ENCODE peak calls at places on chromosomes 1 and 21, in ten cellular contexts. Z, W, K, E, U, C, G, X, O and N are unnamed samples.

GRCh38 chr21:29265690-29266479 is 32.8 kb upstream of the BACH1 start:
- DNase-seq in O (no peak), C (no peak), K (no peak), Z (no peak), E (no peak), U (no peak), X (no peak), W (no peak), G (peak; percentile 22), N (no peak)

GRCh38 chr1:2523891-2524609 is 2.3 kb downstream of the PANK4 start:
- DNase-seq in Z (no peak), X (no peak), E (no peak), C (peak; percentile 85), U (no peak), G (no peak), K (no peak), W (no peak), O (no peak), N (no peak)

GRCh38 chr1:65813956-65814355 is 21.3 kb downstream of the PDE4B start:
- DNase-seq in W (no peak), K (no peak), X (no peak), Z (no peak), O (no peak), G (no peak), C (no peak), E (no peak), U (no peak), N (no peak)

GRCh38 chr1:213956295-213956770 is 31.4 kb upstream of the PROX1 start:
- DNase-seq in E (no peak), W (no peak), G (no peak), O (no peak), C (no peak), Z (no peak), X (no peak), U (no peak), K (no peak), N (no peak)

GRCh38 chr1:53047737-53048344 is 14.2 kb upstream of the PODN start:
- DNase-seq in X (peak; percentile 30), K (no peak), E (no peak), W (no peak), G (peak; percentile 90), U (no peak), Z (peak; percentile 52), O (no peak), C (no peak), N (peak; percentile 86)

GRCh38 chr1:57065442-57065841 is 99.6 kb upstream of the C8B start:
- DNase-seq in U (no peak), C (no peak), K (no peak), X (no peak), O (no peak), Z (no peak), G (no peak), W (no peak), E (no peak), N (no peak)

GRCh38 chr1:186819140-186819539 is 9.6 kb upstream of the PLA2G4A start:
- DNase-seq in K (peak; percentile 8), W (no peak), E (no peak), C (no peak), U (no peak), Z (peak; percentile 45), O (no peak), X (peak; percentile 41), G (peak; percentile 83), N (no peak)

GRCh38 chr1:99546432-99547416 is 99.2 kb upstream of the PALMD start:
- DNase-seq in W (no peak), O (no peak), Z (no peak), G (no peak), K (no peak), C (no peak), U (no peak), X (no peak), E (no peak), N (no peak)

GRCh38 chr1:16048573-16049189 is 5.1 kb downstream of the CLCNKB start:
- DNase-seq in K (no peak), C (peak; percentile 52), X (peak; percentile 24), O (peak; percentile 96), G (peak; percentile 16), Z (no peak), U (no peak), W (peak; percentile 98), E (peak; percentile 31), N (no peak)

GRCh38 chr1:23930861-23931471 is 17.8 kb upstream of the CNR2 start:
- DNase-seq in X (peak; percentile 57), O (no peak), G (peak; percentile 65), C (no peak), Z (peak; percentile 18), W (no peak), U (no peak), K (peak; percentile 44), E (no peak), N (no peak)